ENCODE peak calls at places on chromosomes 3 and 15, in seven cellular contexts. X is ovary; F is SJSA1; C is uterus; Y is suprapubic skin; I is effector memory CD4-positive, alpha-beta T cell; V is lung. L is an unnamed sample. For H3K4me1, the result is how much of the 10 kb centered on the place peaks cover.

GRCh38 chr15:63052961-63053698 is 10.6 kb downstream of the TPM1 start:
- DNase-seq in F (peak), X (no peak), V (no peak), I (no peak), Y (peak), C (peak), L (no peak)

GRCh38 chr3:102162251-102162650 is 272.6 kb upstream of the ZPLD1 start:
- DNase-seq in F (no peak), C (no peak), X (no peak), I (no peak), Y (no peak), V (no peak), L (no peak)

GRCh38 chr3:48966876-48967361 is 23.1 kb upstream of the P4HTM start:
- DNase-seq in F (no peak), Y (no peak), I (no peak), V (no peak), C (no peak), X (no peak), L (no peak)

GRCh38 chr3:120622870-120623718 is 27.0 kb downstream of the NDUFB4 start:
- DNase-seq in V (no peak), X (no peak), Y (no peak), I (peak), C (no peak), F (peak), L (no peak)

GRCh38 chr3:11532865-11533490 is 110.7 kb downstream of the VGLL4 start:
- DNase-seq in Y (peak), V (no peak), X (peak), F (no peak), I (no peak), C (no peak), L (no peak)

GRCh38 chr15:76346666-76347506 is 10.3 kb downstream of the ISL2 start:
- DNase-seq in F (no peak), V (no peak), X (no peak), I (no peak), C (no peak), Y (no peak), L (no peak)

GRCh38 chr3:171620825-171621434 is 160.7 kb upstream of the TNIK start:
- DNase-seq in I (no peak), Y (no peak), V (no peak), F (no peak), C (no peak), X (no peak), L (no peak)

GRCh38 chr15:57610130-57610529 is 18.4 kb downstream of the MYZAP start:
- DNase-seq in C (peak), F (no peak), Y (no peak), X (peak), I (no peak), V (no peak), L (no peak)

GRCh38 chr15:48426941-48427340 is 95.7 kb downstream of the DUT start:
- DNase-seq in F (no peak), V (no peak), C (no peak), X (no peak), I (no peak), Y (no peak), L (no peak)

GRCh38 chr15:62428259-62428658 is 263.2 kb upstream of the C2CD4B start:
- DNase-seq in V (no peak), I (no peak), X (no peak), F (peak), C (no peak), Y (no peak), L (no peak)

GRCh38 chr3:16013563-16013962 is 160.9 kb upstream of the GALNT15 start:
- DNase-seq in Y (no peak), V (no peak), X (no peak), C (no peak), I (no peak), F (no peak), L (no peak)

GRCh38 chr3:65995030-65995429 is 43.7 kb downstream of the MAGI1 start:
- DNase-seq in C (no peak), I (no peak), V (no peak), F (no peak), X (no peak), Y (no peak), L (no peak)

GRCh38 chr15:64344651-64345262 is 11.2 kb downstream of the CSNK1G1 start:
- DNase-seq in V (no peak), I (no peak), C (no peak), Y (no peak), F (no peak), X (no peak), L (no peak)

GRCh38 chr3:127386490-127386889 is 98.6 kb upstream of the PRR20G start:
- DNase-seq in F (no peak), V (no peak), I (no peak), X (no peak), Y (no peak), C (no peak), L (no peak)

GRCh38 chr3:190288836-190289235 is 33.4 kb downstream of the CLDN1 start:
- DNase-seq in Y (no peak), V (no peak), F (no peak), X (no peak), C (no peak), I (no peak), L (no peak)

GRCh38 chr15:62362608-62363007 is 197.5 kb upstream of the C2CD4B start:
- DNase-seq in V (no peak), F (no peak), Y (no peak), C (no peak), X (no peak), I (no peak), L (no peak)

GRCh38 chr3:126098391-126098858 is 14.5 kb upstream of the SLC41A3 start:
- DNase-seq in V (peak), C (no peak), X (no peak), Y (no peak), I (no peak), F (peak), L (no peak)

GRCh38 chr3:25654576-25654975 is 10.1 kb downstream of the TOP2B start:
- DNase-seq in C (no peak), V (no peak), X (no peak), F (no peak), Y (no peak), I (no peak), L (no peak)

GRCh38 chr15:45185903-45186770 is 1.6 kb downstream of the SHF start:
- DNase-seq in F (no peak), C (no peak), V (no peak), I (no peak), Y (peak), X (no peak), L (no peak)

GRCh38 chr15:98067339-98067738 is 106.8 kb downstream of the ARRDC4 start:
- DNase-seq in X (no peak), F (peak), I (no peak), V (no peak), Y (no peak), C (no peak), L (no peak)

GRCh38 chr15:58282060-58282708 is 144.0 kb downstream of the AQP9 start:
- DNase-seq in C (no peak), Y (no peak), X (no peak), F (peak), V (no peak), I (no peak), L (no peak)

GRCh38 chr3:72663429-72663828 is 184.8 kb downstream of the SHQ1 start:
- DNase-seq in Y (no peak), V (no peak), I (no peak), C (no peak), F (peak), X (no peak), L (no peak)

GRCh38 chr3:177606891-177607290 is 409.6 kb upstream of the TBL1XR1 start:
- DNase-seq in Y (no peak), X (no peak), F (no peak), V (no peak), C (no peak), I (no peak), L (no peak)

GRCh38 chr15:38299216-38299615 is 46.6 kb downstream of the SPRED1 start:
- DNase-seq in V (no peak), I (no peak), F (no peak), Y (no peak), X (no peak), C (no peak), L (no peak)

GRCh38 chr3:153285194-153285641 is 123.2 kb downstream of the RAP2B start:
- DNase-seq in I (no peak), Y (no peak), F (no peak), C (no peak), X (no peak), V (no peak), L (no peak)

GRCh38 chr15:69976366-69976994 is 121.2 kb downstream of the TLE3 start:
- DNase-seq in C (no peak), I (no peak), V (no peak), F (peak), Y (no peak), X (no peak), L (peak)

GRCh38 chr15:52206446-52206845 is 15.3 kb upstream of the GNB5 start:
- DNase-seq in C (no peak), I (no peak), Y (no peak), F (no peak), V (no peak), X (no peak), L (no peak)

GRCh38 chr3:170585008-170585936 is 603 bp downstream of the SLC7A14 start:
- DNase-seq in Y (no peak), X (no peak), C (no peak), V (no peak), F (no peak), I (no peak), L (no peak)

GRCh38 chr3:12766541-12766940 is 7.5 kb upstream of the TMEM40 start:
- DNase-seq in Y (no peak), V (no peak), C (no peak), I (no peak), X (no peak), F (no peak), L (no peak)

GRCh38 chr15:49270541-49271421 is 100.7 kb downstream of the GALK2 start:
- DNase-seq in X (no peak), C (no peak), Y (no peak), I (no peak), V (no peak), F (peak), L (no peak)

GRCh38 chr15:60384052-60384451 is 13.7 kb downstream of the ANXA2 start:
- DNase-seq in Y (no peak), C (no peak), X (no peak), I (no peak), F (no peak), V (no peak), L (no peak)

GRCh38 chr3:98013428-98014349 is 21.4 kb downstream of the GABRR3 start:
- DNase-seq in I (no peak), C (no peak), F (no peak), X (no peak), Y (no peak), V (no peak), L (no peak)

GRCh38 chr3:31696815-31697548 is 164.3 kb downstream of the STT3B start:
- DNase-seq in V (no peak), I (no peak), F (no peak), C (no peak), X (no peak), Y (no peak), L (no peak)

GRCh38 chr3:152276688-152277087 is 8.0 kb downstream of the MBNL1 start:
- DNase-seq in V (no peak), C (no peak), Y (no peak), I (no peak), X (no peak), F (no peak), L (no peak)

GRCh38 chr15:39888809-39889208 is 31.3 kb downstream of the GPR176 start:
- DNase-seq in F (peak), Y (no peak), C (no peak), I (no peak), X (no peak), V (no peak), L (no peak)

GRCh38 chr3:13234664-13235063 is 161.4 kb upstream of the IQSEC1 start:
- DNase-seq in V (no peak), Y (no peak), X (no peak), I (no peak), C (no peak), F (no peak), L (no peak)

GRCh38 chr3:104388624-104389023 is 978.1 kb upstream of the ALCAM start:
- DNase-seq in V (no peak), I (no peak), C (no peak), F (no peak), Y (no peak), X (no peak), L (no peak)

GRCh38 chr15:73844356-73844755 is 29.0 kb upstream of the TBC1D21 start:
- DNase-seq in X (no peak), V (no peak), Y (peak), F (no peak), I (no peak), C (no peak), L (no peak)
- H3K27ac ChIP-seq in X (no peak), V (no peak), Y (no peak), F (no peak), I (no peak), C (no peak), L (no peak)

GRCh38 chr3:180828723-180829408 is 83.6 kb upstream of the FXR1 start:
- DNase-seq in V (no peak), Y (peak), I (no peak), X (no peak), C (no peak), F (no peak), L (no peak)
- H3K4me1 ChIP-seq in V (under half), Y (under half), I (under half), X (under half), C (under half), F (under half), L (under half)

DNA sequence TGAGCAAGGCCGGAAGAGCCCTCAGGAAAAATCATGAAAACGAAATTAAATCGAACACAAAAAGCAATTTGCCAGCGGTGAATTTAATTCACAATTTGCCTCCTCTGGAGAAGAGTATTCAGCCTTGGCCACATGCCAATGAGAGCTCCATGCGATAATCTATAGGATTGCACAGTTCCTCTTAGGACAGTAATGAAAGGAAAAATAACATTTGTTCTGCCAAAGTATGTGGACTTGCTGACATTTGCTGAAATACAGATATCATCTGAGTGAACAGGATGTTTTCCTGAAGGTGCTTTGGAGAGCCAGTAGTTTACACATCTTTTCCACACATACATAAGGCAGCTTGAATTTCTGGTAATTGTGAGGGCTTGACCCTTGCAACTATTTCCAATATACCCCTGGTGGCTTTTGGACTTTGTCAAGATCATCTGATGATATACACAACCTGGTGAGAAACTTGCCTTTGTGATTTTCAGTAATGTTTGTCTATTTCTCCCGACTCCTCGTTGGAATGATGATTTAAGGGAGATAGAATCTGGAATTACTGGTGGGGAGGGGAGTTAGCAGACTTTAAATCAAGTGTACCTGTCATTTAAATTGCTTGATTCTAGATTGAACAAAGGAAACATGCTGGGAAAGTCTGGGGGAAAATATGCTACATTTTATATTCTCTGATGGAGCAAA is 188.7 kb upstream of the PDZRN3 start:
- DNase-seq in V (no peak), C (no peak), Y (no peak), I (no peak), F (no peak), X (no peak), L (no peak)
- H3K4me3 ChIP-seq in V (no peak), C (no peak), Y (no peak), I (no peak), F (no peak), X (no peak), L (no peak)

GRCh38 chr15:78321786-78322185 is 18.4 kb upstream of the CRABP1 start:
- DNase-seq in V (no peak), I (no peak), F (no peak), X (no peak), Y (no peak), C (no peak), L (no peak)

GRCh38 chr15:78317145-78317836 is 17.9 kb upstream of the SKIC8 start:
- DNase-seq in X (no peak), V (no peak), Y (no peak), C (no peak), F (no peak), I (no peak), L (no peak)

GRCh38 chr15:78321041-78321570 is 19.0 kb upstream of the CRABP1 start:
- DNase-seq in Y (no peak), X (no peak), I (no peak), V (no peak), C (no peak), F (no peak), L (no peak)

GRCh38 chr15:78320173-78320572 is 20.0 kb upstream of the CRABP1 start:
- DNase-seq in F (no peak), V (no peak), I (no peak), C (no peak), Y (no peak), X (no peak), L (no peak)

GRCh38 chr15:78319588-78319987 is 20.2 kb upstream of the SKIC8 start:
- DNase-seq in X (no peak), C (no peak), I (no peak), F (no peak), V (no peak), Y (no peak), L (no peak)
- H3K27ac ChIP-seq in X (no peak), C (no peak), I (no peak), F (no peak), V (no peak), Y (no peak), L (no peak)

GRCh38 chr15:90871097-90871715 is 2.8 kb downstream of the FURIN start:
- DNase-seq in C (peak), I (no peak), F (peak), Y (no peak), V (no peak), X (peak), L (peak)

GRCh38 chr15:90868261-90868689 is at the start of gene FURIN:
- DNase-seq in V (no peak), I (no peak), Y (no peak), F (no peak), C (no peak), X (no peak), L (no peak)

GRCh38 chr15:90870354-90871096 is 2.1 kb downstream of the FURIN start:
- DNase-seq in V (no peak), Y (no peak), C (no peak), I (no peak), F (peak), X (no peak), L (peak)

GRCh38 chr15:90869140-90869541 is 753 bp downstream of the FURIN start:
- DNase-seq in I (no peak), V (no peak), Y (no peak), C (no peak), F (no peak), X (no peak), L (no peak)

GRCh38 chr15:90869601-90870353 is 1.4 kb downstream of the FURIN start:
- DNase-seq in C (peak), I (peak), V (peak), F (peak), X (peak), Y (no peak), L (peak)
- H3K4me1 ChIP-seq in C (under half), I (under half), V (under half), F (half or more), X (under half), Y (half or more), L (under half)

L was measured in CD4-positive, CD25-positive, alpha-beta regulatory T cell.